ENCODE peak calls at places on chromosome 20, in five cellular contexts. One of them, this sample, is unnamed.

GRCh38 chr20:4813839-4814695 is 92.4 kb downstream of the PRND start:
- DNase-seq in uterus: no peak
- DNase-seq in cardiac muscle cell: no peak
- DNase-seq in activated B cell treated with CpG ODN at 0.5 μM for 24 hours: peak; percentile 70
- DNase-seq in transverse colon: peak; percentile 43
- DNase-seq in this sample: peak; percentile 70

GRCh38 chr20:32457476-32457986 is 99.4 kb downstream of the ASXL1 start:
- DNase-seq in cardiac muscle cell: peak; percentile 75
- DNase-seq in transverse colon: no peak
- DNase-seq in activated B cell treated with CpG ODN at 0.5 μM for 24 hours: no peak
- DNase-seq in uterus: peak; percentile 57
- DNase-seq in this sample: no peak

GRCh38 chr20:4244700-4245485 is 229.5 kb upstream of the RNF24 start:
- DNase-seq in uterus: peak; percentile 52
- DNase-seq in activated B cell treated with CpG ODN at 0.5 μM for 24 hours: no peak
- DNase-seq in cardiac muscle cell: peak; percentile 60
- DNase-seq in transverse colon: peak; percentile 83
- DNase-seq in this sample: no peak

GRCh38 chr20:3068075-3068474 is 3.3 kb upstream of the OXT start:
- DNase-seq in transverse colon: no peak
- DNase-seq in activated B cell treated with CpG ODN at 0.5 μM for 24 hours: no peak
- DNase-seq in uterus: no peak
- DNase-seq in cardiac muscle cell: no peak
- DNase-seq in this sample: no peak

GRCh38 chr20:25148181-25148981 is 47.1 kb upstream of the ENTPD6 start:
- DNase-seq in uterus: no peak
- DNase-seq in transverse colon: peak; percentile 48
- DNase-seq in cardiac muscle cell: peak; percentile 70
- DNase-seq in activated B cell treated with CpG ODN at 0.5 μM for 24 hours: peak; percentile 22
- DNase-seq in this sample: peak; percentile 25

GRCh38 chr20:57616143-57616951 is 3.9 kb downstream of the ZBP1 start:
- DNase-seq in cardiac muscle cell: no peak
- DNase-seq in activated B cell treated with CpG ODN at 0.5 μM for 24 hours: no peak
- DNase-seq in uterus: no peak
- DNase-seq in transverse colon: no peak
- DNase-seq in this sample: peak; percentile 14

GRCh38 chr20:51810155-51811039 is 8.1 kb upstream of the SALL4 start:
- DNase-seq in uterus: no peak
- DNase-seq in cardiac muscle cell: no peak
- DNase-seq in transverse colon: no peak
- DNase-seq in activated B cell treated with CpG ODN at 0.5 μM for 24 hours: no peak
- DNase-seq in this sample: no peak

GRCh38 chr20:32737371-32738223 is 5.7 kb downstream of the COMMD7 start:
- DNase-seq in uterus: no peak
- DNase-seq in activated B cell treated with CpG ODN at 0.5 μM for 24 hours: no peak
- DNase-seq in transverse colon: no peak
- DNase-seq in cardiac muscle cell: peak; percentile 71
- DNase-seq in this sample: peak; percentile 21

GRCh38 chr20:40192083-40192482 is 497.0 kb downstream of the MAFB start:
- DNase-seq in transverse colon: no peak
- DNase-seq in activated B cell treated with CpG ODN at 0.5 μM for 24 hours: no peak
- DNase-seq in uterus: no peak
- DNase-seq in cardiac muscle cell: no peak
- DNase-seq in this sample: no peak

GRCh38 chr20:14344746-14345145 is 7.3 kb upstream of the FLRT3 start:
- DNase-seq in uterus: no peak
- DNase-seq in cardiac muscle cell: no peak
- DNase-seq in transverse colon: no peak
- DNase-seq in activated B cell treated with CpG ODN at 0.5 μM for 24 hours: no peak
- DNase-seq in this sample: no peak

GRCh38 chr20:58229198-58229802 is 847 bp upstream of the ANKRD60 start:
- DNase-seq in cardiac muscle cell: peak; percentile 34
- DNase-seq in activated B cell treated with CpG ODN at 0.5 μM for 24 hours: no peak
- DNase-seq in transverse colon: no peak
- DNase-seq in uterus: no peak
- DNase-seq in this sample: no peak

GRCh38 chr20:53947501-53948195 is 122.7 kb downstream of the BCAS1 start:
- DNase-seq in uterus: no peak
- DNase-seq in activated B cell treated with CpG ODN at 0.5 μM for 24 hours: no peak
- DNase-seq in cardiac muscle cell: no peak
- DNase-seq in transverse colon: no peak
- DNase-seq in this sample: no peak

GRCh38 chr20:32517914-32518592 is 67.1 kb downstream of the NOL4L start:
- DNase-seq in transverse colon: no peak
- DNase-seq in activated B cell treated with CpG ODN at 0.5 μM for 24 hours: no peak
- DNase-seq in uterus: no peak
- DNase-seq in cardiac muscle cell: no peak
- DNase-seq in this sample: no peak

DNA sequence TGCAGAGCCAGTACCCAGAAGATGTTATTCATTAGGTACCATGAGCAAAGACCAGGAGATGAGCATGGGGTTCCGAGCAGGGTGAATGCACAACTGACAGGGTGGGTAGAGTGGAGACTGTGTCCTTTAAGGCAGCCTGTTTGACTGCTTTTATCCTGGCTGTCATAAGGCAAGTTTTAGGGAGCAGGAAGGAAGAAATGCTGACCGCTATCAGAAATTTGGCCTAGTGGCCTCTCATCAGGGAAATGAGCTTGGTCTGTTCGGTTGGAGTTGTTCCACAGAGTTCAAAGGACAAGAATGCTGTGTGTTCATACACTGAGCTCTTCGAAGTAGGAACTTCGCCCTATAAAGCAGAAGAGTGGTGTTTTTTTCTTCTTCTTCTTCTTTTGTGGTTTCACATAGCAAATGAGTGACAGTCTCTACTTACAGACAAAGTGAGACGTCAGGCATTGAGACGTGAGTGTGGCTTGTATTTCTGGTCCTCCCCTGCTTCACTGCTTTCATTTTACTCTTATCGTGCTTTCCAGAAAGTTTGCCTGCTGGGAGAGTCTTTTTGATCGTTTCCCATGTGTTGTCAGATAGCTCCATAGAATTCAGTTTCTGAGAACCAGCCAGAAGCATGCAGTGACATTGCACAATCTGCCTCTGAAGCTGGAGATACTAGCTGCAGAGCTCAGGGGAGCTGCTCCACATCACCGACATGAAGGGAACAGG is at the start of gene CASS4:
- DNase-seq in transverse colon: no peak
- DNase-seq in uterus: no peak
- DNase-seq in cardiac muscle cell: peak; percentile 94
- DNase-seq in activated B cell treated with CpG ODN at 0.5 μM for 24 hours: no peak
- DNase-seq in this sample: no peak
- TF ChIP-seq CTCF in transverse colon: no peak
- TF ChIP-seq CTCF in uterus: no peak
- TF ChIP-seq CTCF in cardiac muscle cell: no peak
- TF ChIP-seq CTCF in activated B cell treated with CpG ODN at 0.5 μM for 24 hours: no peak
- TF ChIP-seq CTCF in this sample: no peak

DNA sequence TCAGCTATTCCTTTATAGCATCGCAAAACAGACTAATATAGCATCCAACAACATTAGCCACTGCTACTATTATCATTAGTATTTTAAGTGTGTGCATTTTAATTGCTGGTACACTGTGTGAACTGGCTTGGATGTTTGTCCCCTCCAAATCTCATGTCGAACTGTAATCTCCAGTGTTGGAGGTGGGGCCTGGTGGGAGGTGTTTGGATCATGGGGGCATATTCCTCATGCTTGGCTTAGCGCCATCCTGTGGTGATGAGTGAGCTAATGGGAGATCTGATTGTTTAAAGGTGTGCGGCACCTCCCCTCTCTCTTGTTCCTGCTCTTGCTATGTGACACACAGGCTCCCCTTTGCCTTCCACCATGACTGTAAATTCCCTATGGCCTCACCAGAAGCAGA is 12.4 kb upstream of the OSER1 start:
- DNase-seq in cardiac muscle cell: no peak
- DNase-seq in uterus: no peak
- DNase-seq in activated B cell treated with CpG ODN at 0.5 μM for 24 hours: no peak
- DNase-seq in transverse colon: no peak
- DNase-seq in this sample: no peak
- TF ChIP-seq CTCF in cardiac muscle cell: no peak
- TF ChIP-seq CTCF in uterus: no peak
- TF ChIP-seq CTCF in activated B cell treated with CpG ODN at 0.5 μM for 24 hours: no peak
- TF ChIP-seq CTCF in transverse colon: no peak
- TF ChIP-seq CTCF in this sample: no peak

DNA sequence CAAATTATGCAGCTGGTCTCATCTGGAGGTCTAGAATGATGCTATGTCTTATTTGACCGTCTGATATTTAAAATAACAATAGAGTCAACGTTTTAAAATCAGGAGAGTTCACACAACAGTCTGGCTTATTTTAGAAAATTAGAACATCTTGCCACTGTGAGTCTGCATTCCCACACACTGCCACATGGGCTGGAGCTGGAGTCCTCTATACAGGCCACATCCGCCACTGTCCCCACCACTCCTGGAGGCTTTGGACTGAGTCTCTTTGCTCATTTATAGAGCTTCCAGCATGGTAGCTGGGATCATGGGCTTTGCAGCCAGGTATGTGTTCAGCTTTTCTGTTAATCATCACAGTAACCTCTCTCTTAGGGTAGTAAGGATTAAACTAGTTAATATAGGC is 68.8 kb upstream of the ZNFX1 start:
- DNase-seq in uterus: no peak
- DNase-seq in activated B cell treated with CpG ODN at 0.5 μM for 24 hours: no peak
- DNase-seq in transverse colon: no peak
- DNase-seq in cardiac muscle cell: no peak
- DNase-seq in this sample: no peak
- TF ChIP-seq CTCF in uterus: no peak
- TF ChIP-seq CTCF in activated B cell treated with CpG ODN at 0.5 μM for 24 hours: no peak
- TF ChIP-seq CTCF in transverse colon: no peak
- TF ChIP-seq CTCF in cardiac muscle cell: no peak
- TF ChIP-seq CTCF in this sample: no peak

GRCh38 chr20:235891-236290 is 8.8 kb downstream of the DEFB129 start:
- DNase-seq in cardiac muscle cell: peak; percentile 19
- DNase-seq in activated B cell treated with CpG ODN at 0.5 μM for 24 hours: no peak
- DNase-seq in uterus: no peak
- DNase-seq in transverse colon: no peak
- DNase-seq in this sample: no peak
- TF ChIP-seq CTCF in cardiac muscle cell: peak; percentile 23
- TF ChIP-seq CTCF in activated B cell treated with CpG ODN at 0.5 μM for 24 hours: no peak
- TF ChIP-seq CTCF in uterus: no peak
- TF ChIP-seq CTCF in transverse colon: no peak
- TF ChIP-seq CTCF in this sample: no peak

DNA sequence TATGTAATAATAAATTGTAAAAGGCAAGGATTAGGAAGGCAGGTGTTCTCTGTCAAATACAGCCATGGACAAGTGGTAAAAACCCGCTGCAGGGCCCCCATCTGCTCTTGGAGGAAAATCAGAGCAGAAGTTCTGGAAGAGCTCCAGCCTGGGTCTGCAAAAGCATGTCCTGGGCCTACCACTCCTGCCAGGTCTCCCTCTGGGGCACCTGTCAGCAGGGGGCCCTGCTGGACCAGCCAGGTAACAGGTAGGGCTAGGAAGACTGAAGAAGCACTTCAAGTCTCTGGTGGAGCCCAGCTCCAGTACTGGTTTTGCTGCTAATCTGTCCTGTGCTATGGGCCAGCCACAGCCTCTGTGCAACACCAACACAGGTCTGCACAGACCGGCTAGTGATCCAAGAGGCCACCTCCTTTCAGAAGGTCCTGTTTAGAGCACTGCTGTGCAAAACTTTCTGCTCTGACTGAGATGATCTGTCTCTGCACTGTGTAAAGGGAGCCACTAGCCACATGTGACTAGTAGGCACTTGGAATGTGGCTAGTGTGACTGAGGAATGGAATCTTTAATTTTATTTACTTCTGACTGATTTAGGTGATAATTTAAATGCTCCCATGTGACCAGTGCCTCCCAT is 30.2 kb downstream of the RRBP1 start:
- DNase-seq in uterus: peak; percentile 13
- DNase-seq in activated B cell treated with CpG ODN at 0.5 μM for 24 hours: no peak
- DNase-seq in cardiac muscle cell: no peak
- DNase-seq in transverse colon: no peak
- DNase-seq in this sample: no peak
- TF ChIP-seq CTCF in uterus: no peak
- TF ChIP-seq CTCF in activated B cell treated with CpG ODN at 0.5 μM for 24 hours: no peak
- TF ChIP-seq CTCF in cardiac muscle cell: no peak
- TF ChIP-seq CTCF in transverse colon: no peak
- TF ChIP-seq CTCF in this sample: no peak

GRCh38 chr20:62922451-62922921 is 3.8 kb downstream of the DIDO1 start:
- DNase-seq in transverse colon: no peak
- DNase-seq in uterus: no peak
- DNase-seq in cardiac muscle cell: no peak
- DNase-seq in activated B cell treated with CpG ODN at 0.5 μM for 24 hours: no peak
- DNase-seq in this sample: peak; percentile 51

GRCh38 chr20:62920039-62920645 is 6.2 kb downstream of the DIDO1 start:
- DNase-seq in activated B cell treated with CpG ODN at 0.5 μM for 24 hours: no peak
- DNase-seq in transverse colon: no peak
- DNase-seq in cardiac muscle cell: no peak
- DNase-seq in uterus: no peak
- DNase-seq in this sample: no peak

GRCh38 chr20:62923669-62924566 is 2.4 kb downstream of the DIDO1 start:
- DNase-seq in transverse colon: no peak
- DNase-seq in cardiac muscle cell: no peak
- DNase-seq in activated B cell treated with CpG ODN at 0.5 μM for 24 hours: no peak
- DNase-seq in uterus: no peak
- DNase-seq in this sample: no peak

GRCh38 chr20:62918830-62919229 is 7.5 kb downstream of the DIDO1 start:
- DNase-seq in cardiac muscle cell: no peak
- DNase-seq in activated B cell treated with CpG ODN at 0.5 μM for 24 hours: no peak
- DNase-seq in transverse colon: no peak
- DNase-seq in uterus: no peak
- DNase-seq in this sample: no peak

GRCh38 chr20:62921119-62921687 is 5.1 kb downstream of the DIDO1 start:
- DNase-seq in cardiac muscle cell: peak; percentile 61
- DNase-seq in uterus: no peak
- DNase-seq in activated B cell treated with CpG ODN at 0.5 μM for 24 hours: no peak
- DNase-seq in transverse colon: peak; percentile 54
- DNase-seq in this sample: peak; percentile 49
- TF ChIP-seq CTCF in cardiac muscle cell: peak; percentile 62
- TF ChIP-seq CTCF in uterus: no peak
- TF ChIP-seq CTCF in activated B cell treated with CpG ODN at 0.5 μM for 24 hours: no peak
- TF ChIP-seq CTCF in transverse colon: peak; percentile 75
- TF ChIP-seq CTCF in this sample: peak; percentile 34

DNA sequence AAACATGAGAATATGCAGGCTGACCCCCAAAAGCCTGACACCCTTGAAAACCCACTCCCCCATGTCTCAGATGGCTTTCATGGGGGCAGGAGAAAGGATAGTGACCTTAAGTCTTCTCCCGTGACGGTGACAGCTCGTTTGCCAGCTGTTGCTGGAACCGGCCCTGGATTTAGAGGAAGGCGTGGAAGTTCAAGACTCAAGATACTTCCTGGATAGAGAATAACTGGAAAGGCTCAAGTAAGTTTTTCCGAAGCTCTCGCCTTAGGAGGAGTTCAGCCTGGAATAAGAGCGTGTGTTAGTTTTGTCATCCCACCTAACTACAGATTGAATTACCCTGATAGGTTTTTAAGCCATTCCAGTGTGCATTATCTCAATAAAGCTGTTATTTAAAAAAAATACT is 11.6 kb upstream of the MTG2 start:
- DNase-seq in uterus: no peak
- DNase-seq in transverse colon: no peak
- DNase-seq in activated B cell treated with CpG ODN at 0.5 μM for 24 hours: no peak
- DNase-seq in cardiac muscle cell: no peak
- DNase-seq in this sample: no peak
- TF ChIP-seq CTCF in uterus: no peak
- TF ChIP-seq CTCF in transverse colon: no peak
- TF ChIP-seq CTCF in activated B cell treated with CpG ODN at 0.5 μM for 24 hours: no peak
- TF ChIP-seq CTCF in cardiac muscle cell: no peak
- TF ChIP-seq CTCF in this sample: no peak